ENCODE peak calls at places on chromosomes 11 and 22, in nine cellular contexts. One of them, this sample, is unnamed.

GRCh38 chr11:45885274-45885920 is at the start of gene MAPK8IP1:
- DNase-seq in left ventricle myocardium superior: peak; percentile 71
- DNase-seq in midbrain: peak; percentile 39
- DNase-seq in stimulated activated CD8-positive, alpha-beta memory T cell treated with anti-CD3 and anti-CD28 coated beads, Interleukin-15, amount 100 ng/mL, for 24 hours: peak; percentile 39
- DNase-seq in CD8-positive, alpha-beta T cell: peak; percentile 14
- DNase-seq in CD4-positive, alpha-beta T cell: peak; percentile 41
- DNase-seq in NCI-H1092 treated with DMSO at 0.1 percent for 48 hours: peak; percentile 66
- DNase-seq in NCI-H510A: peak; percentile 25
- DNase-seq in DMS 273 treated with DMSO at 0.1 percent for 48 hours: no peak
- DNase-seq in this sample: no peak

GRCh38 chr11:47414685-47415070 is 6.3 kb downstream of the SLC39A13 start:
- DNase-seq in CD8-positive, alpha-beta T cell: no peak
- DNase-seq in CD4-positive, alpha-beta T cell: no peak
- DNase-seq in DMS 273 treated with DMSO at 0.1 percent for 48 hours: no peak
- DNase-seq in NCI-H1092 treated with DMSO at 0.1 percent for 48 hours: no peak
- DNase-seq in midbrain: no peak
- DNase-seq in left ventricle myocardium superior: no peak
- DNase-seq in NCI-H510A: no peak
- DNase-seq in stimulated activated CD8-positive, alpha-beta memory T cell treated with anti-CD3 and anti-CD28 coated beads, Interleukin-15, amount 100 ng/mL, for 24 hours: no peak
- DNase-seq in this sample: no peak

GRCh38 chr11:115873813-115874212 is 369.6 kb upstream of the CADM1 start:
- DNase-seq in NCI-H1092 treated with DMSO at 0.1 percent for 48 hours: no peak
- DNase-seq in NCI-H510A: no peak
- DNase-seq in DMS 273 treated with DMSO at 0.1 percent for 48 hours: no peak
- DNase-seq in CD4-positive, alpha-beta T cell: no peak
- DNase-seq in stimulated activated CD8-positive, alpha-beta memory T cell treated with anti-CD3 and anti-CD28 coated beads, Interleukin-15, amount 100 ng/mL, for 24 hours: no peak
- DNase-seq in CD8-positive, alpha-beta T cell: no peak
- DNase-seq in midbrain: no peak
- DNase-seq in left ventricle myocardium superior: no peak
- DNase-seq in this sample: no peak

GRCh38 chr11:10930961-10931760 is 73.3 kb upstream of the ZBED5 start:
- DNase-seq in NCI-H1092 treated with DMSO at 0.1 percent for 48 hours: peak; percentile 54
- DNase-seq in left ventricle myocardium superior: peak; percentile 86
- DNase-seq in NCI-H510A: peak; percentile 50
- DNase-seq in CD4-positive, alpha-beta T cell: peak; percentile 17
- DNase-seq in stimulated activated CD8-positive, alpha-beta memory T cell treated with anti-CD3 and anti-CD28 coated beads, Interleukin-15, amount 100 ng/mL, for 24 hours: no peak
- DNase-seq in CD8-positive, alpha-beta T cell: no peak
- DNase-seq in DMS 273 treated with DMSO at 0.1 percent for 48 hours: peak; percentile 62
- DNase-seq in midbrain: peak; percentile 53
- DNase-seq in this sample: no peak

GRCh38 chr11:89458646-89459045 is 32.5 kb downstream of the NOX4 start:
- DNase-seq in stimulated activated CD8-positive, alpha-beta memory T cell treated with anti-CD3 and anti-CD28 coated beads, Interleukin-15, amount 100 ng/mL, for 24 hours: no peak
- DNase-seq in DMS 273 treated with DMSO at 0.1 percent for 48 hours: no peak
- DNase-seq in midbrain: no peak
- DNase-seq in CD8-positive, alpha-beta T cell: no peak
- DNase-seq in NCI-H510A: no peak
- DNase-seq in NCI-H1092 treated with DMSO at 0.1 percent for 48 hours: no peak
- DNase-seq in left ventricle myocardium superior: no peak
- DNase-seq in CD4-positive, alpha-beta T cell: no peak
- DNase-seq in this sample: no peak

GRCh38 chr11:89463381-89463780 is 27.8 kb downstream of the NOX4 start:
- DNase-seq in midbrain: no peak
- DNase-seq in DMS 273 treated with DMSO at 0.1 percent for 48 hours: no peak
- DNase-seq in stimulated activated CD8-positive, alpha-beta memory T cell treated with anti-CD3 and anti-CD28 coated beads, Interleukin-15, amount 100 ng/mL, for 24 hours: no peak
- DNase-seq in NCI-H510A: no peak
- DNase-seq in CD8-positive, alpha-beta T cell: no peak
- DNase-seq in left ventricle myocardium superior: no peak
- DNase-seq in CD4-positive, alpha-beta T cell: no peak
- DNase-seq in NCI-H1092 treated with DMSO at 0.1 percent for 48 hours: no peak
- DNase-seq in this sample: no peak

GRCh38 chr11:73188301-73188700 is 29.8 kb upstream of the P2RY2 start:
- DNase-seq in CD4-positive, alpha-beta T cell: no peak
- DNase-seq in left ventricle myocardium superior: peak; percentile 76
- DNase-seq in NCI-H1092 treated with DMSO at 0.1 percent for 48 hours: no peak
- DNase-seq in DMS 273 treated with DMSO at 0.1 percent for 48 hours: no peak
- DNase-seq in NCI-H510A: no peak
- DNase-seq in stimulated activated CD8-positive, alpha-beta memory T cell treated with anti-CD3 and anti-CD28 coated beads, Interleukin-15, amount 100 ng/mL, for 24 hours: no peak
- DNase-seq in midbrain: no peak
- DNase-seq in CD8-positive, alpha-beta T cell: no peak
- DNase-seq in this sample: no peak

GRCh38 chr11:116454951-116455350 is 317.8 kb downstream of the BUD13 start:
- DNase-seq in midbrain: no peak
- DNase-seq in DMS 273 treated with DMSO at 0.1 percent for 48 hours: no peak
- DNase-seq in NCI-H510A: no peak
- DNase-seq in CD4-positive, alpha-beta T cell: no peak
- DNase-seq in left ventricle myocardium superior: no peak
- DNase-seq in CD8-positive, alpha-beta T cell: no peak
- DNase-seq in stimulated activated CD8-positive, alpha-beta memory T cell treated with anti-CD3 and anti-CD28 coated beads, Interleukin-15, amount 100 ng/mL, for 24 hours: no peak
- DNase-seq in NCI-H1092 treated with DMSO at 0.1 percent for 48 hours: no peak
- DNase-seq in this sample: no peak

GRCh38 chr22:50314081-50314454 is 6.6 kb upstream of the PLXNB2 start:
- DNase-seq in CD4-positive, alpha-beta T cell: no peak
- DNase-seq in NCI-H1092 treated with DMSO at 0.1 percent for 48 hours: no peak
- DNase-seq in midbrain: no peak
- DNase-seq in stimulated activated CD8-positive, alpha-beta memory T cell treated with anti-CD3 and anti-CD28 coated beads, Interleukin-15, amount 100 ng/mL, for 24 hours: no peak
- DNase-seq in CD8-positive, alpha-beta T cell: no peak
- DNase-seq in DMS 273 treated with DMSO at 0.1 percent for 48 hours: no peak
- DNase-seq in left ventricle myocardium superior: no peak
- DNase-seq in NCI-H510A: no peak
- DNase-seq in this sample: no peak

GRCh38 chr11:2521681-2522630 is 77.1 kb downstream of the KCNQ1 start:
- DNase-seq in left ventricle myocardium superior: no peak
- DNase-seq in NCI-H510A: no peak
- DNase-seq in CD4-positive, alpha-beta T cell: no peak
- DNase-seq in DMS 273 treated with DMSO at 0.1 percent for 48 hours: no peak
- DNase-seq in NCI-H1092 treated with DMSO at 0.1 percent for 48 hours: no peak
- DNase-seq in midbrain: no peak
- DNase-seq in stimulated activated CD8-positive, alpha-beta memory T cell treated with anti-CD3 and anti-CD28 coated beads, Interleukin-15, amount 100 ng/mL, for 24 hours: no peak
- DNase-seq in CD8-positive, alpha-beta T cell: no peak
- DNase-seq in this sample: peak; percentile 8

GRCh38 chr11:88384004-88384677 is 46.6 kb upstream of the CTSC start:
- DNase-seq in left ventricle myocardium superior: no peak
- DNase-seq in CD4-positive, alpha-beta T cell: no peak
- DNase-seq in NCI-H510A: no peak
- DNase-seq in CD8-positive, alpha-beta T cell: no peak
- DNase-seq in DMS 273 treated with DMSO at 0.1 percent for 48 hours: no peak
- DNase-seq in NCI-H1092 treated with DMSO at 0.1 percent for 48 hours: no peak
- DNase-seq in stimulated activated CD8-positive, alpha-beta memory T cell treated with anti-CD3 and anti-CD28 coated beads, Interleukin-15, amount 100 ng/mL, for 24 hours: no peak
- DNase-seq in midbrain: no peak
- DNase-seq in this sample: no peak

GRCh38 chr11:11931461-11932055 is 76.9 kb downstream of the DKK3 start:
- DNase-seq in CD8-positive, alpha-beta T cell: no peak
- DNase-seq in midbrain: peak; percentile 44
- DNase-seq in left ventricle myocardium superior: no peak
- DNase-seq in CD4-positive, alpha-beta T cell: no peak
- DNase-seq in stimulated activated CD8-positive, alpha-beta memory T cell treated with anti-CD3 and anti-CD28 coated beads, Interleukin-15, amount 100 ng/mL, for 24 hours: no peak
- DNase-seq in DMS 273 treated with DMSO at 0.1 percent for 48 hours: peak; percentile 38
- DNase-seq in NCI-H1092 treated with DMSO at 0.1 percent for 48 hours: peak; percentile 12
- DNase-seq in NCI-H510A: no peak
- DNase-seq in this sample: no peak

GRCh38 chr22:47165338-47165931 is 403.0 kb downstream of the TBC1D22A start:
- DNase-seq in CD8-positive, alpha-beta T cell: no peak
- DNase-seq in CD4-positive, alpha-beta T cell: no peak
- DNase-seq in left ventricle myocardium superior: no peak
- DNase-seq in stimulated activated CD8-positive, alpha-beta memory T cell treated with anti-CD3 and anti-CD28 coated beads, Interleukin-15, amount 100 ng/mL, for 24 hours: no peak
- DNase-seq in NCI-H510A: no peak
- DNase-seq in midbrain: no peak
- DNase-seq in DMS 273 treated with DMSO at 0.1 percent for 48 hours: no peak
- DNase-seq in NCI-H1092 treated with DMSO at 0.1 percent for 48 hours: no peak
- DNase-seq in this sample: peak; percentile 0

GRCh38 chr11:13215157-13215556 is 62.4 kb upstream of the BMAL1 start:
- DNase-seq in CD4-positive, alpha-beta T cell: no peak
- DNase-seq in DMS 273 treated with DMSO at 0.1 percent for 48 hours: no peak
- DNase-seq in stimulated activated CD8-positive, alpha-beta memory T cell treated with anti-CD3 and anti-CD28 coated beads, Interleukin-15, amount 100 ng/mL, for 24 hours: no peak
- DNase-seq in NCI-H510A: no peak
- DNase-seq in midbrain: no peak
- DNase-seq in NCI-H1092 treated with DMSO at 0.1 percent for 48 hours: no peak
- DNase-seq in left ventricle myocardium superior: no peak
- DNase-seq in CD8-positive, alpha-beta T cell: no peak
- DNase-seq in this sample: no peak

GRCh38 chr22:37079668-37080171 is 28.2 kb downstream of the KCTD17 start:
- DNase-seq in stimulated activated CD8-positive, alpha-beta memory T cell treated with anti-CD3 and anti-CD28 coated beads, Interleukin-15, amount 100 ng/mL, for 24 hours: peak; percentile 42
- DNase-seq in left ventricle myocardium superior: no peak
- DNase-seq in CD8-positive, alpha-beta T cell: peak; percentile 64
- DNase-seq in CD4-positive, alpha-beta T cell: peak; percentile 67
- DNase-seq in NCI-H510A: no peak
- DNase-seq in midbrain: no peak
- DNase-seq in DMS 273 treated with DMSO at 0.1 percent for 48 hours: no peak
- DNase-seq in NCI-H1092 treated with DMSO at 0.1 percent for 48 hours: no peak
- DNase-seq in this sample: no peak

This sample was measured in omental fat pad.